ENCODE peak calls at places on chromosomes 12 and 14, in seven cellular contexts. V, K, S, M, U, N and W are unnamed samples.

GRCh38 chr14:31968107-31968810 is 108.8 kb upstream of the ARHGAP5 start:
- DNase-seq in U (no peak), M (no peak), K (no peak), S (no peak), V (no peak), N (no peak), W (peak; percentile 63)

GRCh38 chr12:13976028-13976584 is 5.3 kb downstream of the GRIN2B start:
- DNase-seq in U (no peak), N (no peak), V (no peak), S (no peak), K (no peak), M (no peak), W (no peak)

GRCh38 chr14:51650721-51651387 is 856 bp upstream of the FRMD6 start:
- DNase-seq in N (peak; percentile 10), S (no peak), M (peak; percentile 73), K (no peak), V (peak; percentile 4), U (peak; percentile 29), W (peak; percentile 36)

GRCh38 chr14:97978336-97978735 is 1181.2 kb downstream of the VRK1 start:
- DNase-seq in U (no peak), K (peak; percentile 6), V (no peak), M (peak; percentile 89), N (peak; percentile 72), S (peak; percentile 88), W (peak; percentile 74)

GRCh38 chr12:115257791-115258190 is 573.8 kb upstream of the TBX3 start:
- DNase-seq in M (no peak), N (no peak), K (no peak), U (no peak), V (no peak), S (no peak), W (no peak)

GRCh38 chr12:51156366-51156765 is 16.6 kb downstream of the TFCP2 start:
- DNase-seq in S (no peak), N (no peak), M (no peak), V (no peak), K (no peak), U (no peak), W (no peak)

GRCh38 chr12:106679576-106679975 is 94.9 kb upstream of the RIC8B start:
- DNase-seq in S (no peak), M (no peak), N (no peak), K (no peak), U (no peak), V (no peak), W (no peak)

GRCh38 chr12:46494424-46494823 is 121.9 kb upstream of the SLC38A2 start:
- DNase-seq in V (no peak), K (no peak), S (no peak), N (no peak), M (no peak), U (peak; percentile 30), W (no peak)

GRCh38 chr14:73623504-73623903 is 11.2 kb downstream of the ACOT6 start:
- DNase-seq in M (no peak), U (no peak), K (no peak), V (no peak), N (no peak), S (no peak), W (no peak)

GRCh38 chr12:113214938-113215400 is 6.3 kb upstream of the TPCN1 start:
- DNase-seq in N (no peak), M (peak; percentile 91), K (peak; percentile 93), S (peak; percentile 89), U (peak; percentile 59), V (no peak), W (peak; percentile 75)

GRCh38 chr12:118357327-118358007 is 15.2 kb downstream of the TAOK3 start:
- DNase-seq in M (no peak), V (peak; percentile 63), S (no peak), U (peak; percentile 70), K (peak; percentile 63), N (no peak), W (no peak)

GRCh38 chr12:112149596-112149995 is 24.2 kb downstream of the TRAFD1 start:
- DNase-seq in S (no peak), N (no peak), U (no peak), K (no peak), M (no peak), V (no peak), W (peak; percentile 49)

GRCh38 chr12:12327802-12328201 is 22.2 kb downstream of the MANSC1 start:
- DNase-seq in N (peak; percentile 35), K (peak; percentile 62), S (no peak), M (no peak), V (peak; percentile 43), U (peak; percentile 71), W (no peak)

GRCh38 chr14:20652996-20653975 is 11.8 kb upstream of the OR6S1 start:
- DNase-seq in V (peak; percentile 27), K (peak; percentile 91), M (no peak), U (peak; percentile 32), S (no peak), N (no peak), W (no peak)

GRCh38 chr12:29921307-29921706 is 137.6 kb upstream of the TMTC1 start:
- DNase-seq in N (no peak), V (no peak), U (peak; percentile 84), M (no peak), S (no peak), K (peak; percentile 21), W (no peak)

GRCh38 chr12:32896438-32897275 is at the start of gene PKP2:
- DNase-seq in S (no peak), K (peak; percentile 62), N (peak; percentile 94), U (peak; percentile 36), M (no peak), V (peak; percentile 97), W (peak; percentile 82)

GRCh38 chr14:52044791-52045522 is 23.9 kb downstream of the NID2 start:
- DNase-seq in S (no peak), N (no peak), K (no peak), M (peak; percentile 80), U (peak; percentile 42), V (no peak), W (no peak)

GRCh38 chr12:131833896-131834641 is 5.9 kb downstream of the MMP17 start:
- DNase-seq in S (peak; percentile 78), K (no peak), N (no peak), U (no peak), M (no peak), V (peak; percentile 53), W (no peak)

GRCh38 chr14:55129428-55130193 is 559 bp downstream of the LGALS3 start:
- DNase-seq in V (peak; percentile 18), U (peak; percentile 61), M (peak; percentile 88), N (peak; percentile 53), K (no peak), S (peak; percentile 89), W (peak; percentile 62)

GRCh38 chr14:32702571-32702970 is 236.1 kb upstream of the NPAS3 start:
- DNase-seq in S (no peak), K (no peak), N (peak; percentile 11), V (no peak), M (peak; percentile 76), U (peak; percentile 24), W (no peak)

GRCh38 chr14:63781686-63782085 is 53.8 kb upstream of the SGPP1 start:
- DNase-seq in U (no peak), M (no peak), V (no peak), S (no peak), K (peak; percentile 12), N (no peak), W (no peak)

GRCh38 chr12:607541-608001 is 55.7 kb downstream of the NINJ2 start:
- DNase-seq in K (no peak), U (peak; percentile 88), V (no peak), M (no peak), S (no peak), N (no peak), W (no peak)

GRCh38 chr12:104459556-104459909 is 2.8 kb downstream of the CHST11 start:
- DNase-seq in V (no peak), U (no peak), N (no peak), K (no peak), M (no peak), S (no peak), W (no peak)

GRCh38 chr12:25495336-25496097 is 57.6 kb downstream of the LMNTD1 start:
- DNase-seq in M (no peak), N (no peak), S (no peak), K (no peak), V (no peak), U (no peak), W (no peak)

GRCh38 chr14:20679907-20680306 is 4.5 kb upstream of the RNASE4 start:
- DNase-seq in N (no peak), V (peak; percentile 58), S (no peak), K (no peak), M (no peak), U (peak; percentile 38), W (no peak)

GRCh38 chr12:100566887-100567637 is 6.4 kb upstream of the GAS2L3 start:
- DNase-seq in U (no peak), V (no peak), N (no peak), S (no peak), M (no peak), K (no peak), W (no peak)

GRCh38 chr12:7023096-7023495 is 4.8 kb upstream of the LPCAT3 start:
- DNase-seq in V (no peak), M (no peak), S (no peak), N (no peak), K (no peak), U (no peak), W (no peak)

GRCh38 chr14:85535316-85535715 is 5.4 kb downstream of the FLRT2 start:
- DNase-seq in K (no peak), S (no peak), M (no peak), V (no peak), N (no peak), U (peak; percentile 56), W (no peak)
- H3K4me3 ChIP-seq in K (no peak overlapping the region), S (peak overlapping the region; percentile 78), M (peak overlapping the region; percentile 56), V (no peak overlapping the region), N (no peak overlapping the region), U (peak overlapping the region; percentile 93), W (peak overlapping the region; percentile 62)

GRCh38 chr12:109597795-109598427 is 24.3 kb downstream of the MVK start:
- DNase-seq in U (peak; percentile 78), S (peak; percentile 94), M (peak; percentile 94), K (peak; percentile 44), V (peak; percentile 93), N (peak; percentile 80), W (peak; percentile 89)
- TF ChIP-seq POLR2AphosphoS5 in U (peak; percentile 16), S (no peak), M (no peak), K (no peak), V (no peak), N (peak; percentile 73), W (no peak)

GRCh38 chr14:22422238-22422637 is 166.8 kb downstream of the DAD1 start:
- DNase-seq in V (no peak), K (no peak), S (no peak), U (no peak), N (no peak), M (no peak), W (no peak)
- TF ChIP-seq POLR2A in V (no peak), K (no peak), S (no peak), U (no peak), N (no peak), M (no peak), W (no peak)

DNA sequence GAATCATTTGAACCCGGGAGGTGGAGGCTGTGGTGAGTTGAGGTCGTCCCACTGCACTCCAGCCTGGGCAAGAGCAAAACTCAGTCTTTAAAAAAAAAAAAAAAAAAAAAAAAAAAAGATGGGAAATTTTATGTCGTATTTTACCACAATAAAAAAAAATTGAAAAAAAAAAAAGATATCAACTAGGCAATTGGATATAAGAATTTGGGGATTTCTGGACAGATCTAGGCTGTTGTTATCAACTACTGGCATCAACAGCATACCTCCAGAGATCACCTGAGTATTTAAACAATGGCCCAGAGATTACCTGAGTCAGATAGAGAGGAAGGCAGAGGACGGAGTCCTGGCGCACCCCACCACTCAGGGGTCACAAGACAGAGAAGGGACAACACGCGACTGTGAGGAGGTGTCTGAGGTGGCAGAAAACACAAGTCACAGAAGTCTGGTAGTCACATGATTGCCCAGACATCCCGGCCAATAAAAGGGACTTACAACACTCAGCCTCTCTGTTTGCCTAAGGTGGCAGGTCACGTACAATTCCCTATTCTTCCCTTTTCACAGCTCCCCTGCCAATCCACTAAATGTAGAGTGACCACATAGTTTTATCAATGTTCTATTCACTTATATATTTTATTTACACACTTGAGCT is 1.8 kb downstream of the SPRING1 start:
- DNase-seq in U (no peak), V (no peak), S (peak; percentile 49), K (no peak), M (no peak), N (no peak), W (no peak)
- H3K4me3 ChIP-seq in U (peak overlapping the region; percentile 66), V (no peak overlapping the region), S (peak overlapping the region; percentile 96), K (peak overlapping the region; percentile 89), M (no peak overlapping the region), N (no peak overlapping the region), W (peak overlapping the region; percentile 86)